ENCODE peak calls at places on chromosomes 6 and 20, in eight cellular contexts. X is body of pancreas; Q is neuronal stem cell; Z is right atrium auricular region; C is CD4-positive, alpha-beta memory T cell; B is HCT116; O is lower lobe of right lung; K is MM.1S. S is an unnamed sample.

GRCh38 chr6:24882295-24882694 is 53.5 kb downstream of the RIPOR2 start:
- DNase-seq in X (no peak), Q (no peak), Z (no peak), C (no peak), B (no peak), O (no peak), K (no peak), S (no peak)

GRCh38 chr20:41694796-41695195 is 76.6 kb upstream of the CHD6 start:
- DNase-seq in X (no peak), Q (no peak), Z (no peak), C (no peak), B (no peak), O (no peak), K (no peak), S (no peak)

GRCh38 chr20:53827996-53828672 is 234.5 kb upstream of the ZNF217 start:
- DNase-seq in X (peak; percentile 70), Q (no peak), Z (no peak), C (no peak), B (peak; percentile 12), O (no peak), K (no peak), S (no peak)

GRCh38 chr6:75850026-75850385 is 101.0 kb downstream of the MYO6 start:
- DNase-seq in X (no peak), Q (no peak), Z (no peak), C (no peak), B (no peak), O (no peak), K (no peak), S (no peak)

GRCh38 chr6:107386340-107386739 is 73.0 kb downstream of the PDSS2 start:
- DNase-seq in X (no peak), Q (no peak), Z (no peak), C (no peak), B (no peak), O (no peak), K (no peak), S (peak; percentile 42)

GRCh38 chr6:82408952-82409421 is 45.4 kb downstream of the TPBG start:
- DNase-seq in X (no peak), Q (no peak), Z (no peak), C (no peak), B (no peak), O (no peak), K (no peak), S (peak; percentile 57)

GRCh38 chr20:51554538-51555165 is 12.1 kb upstream of the NFATC2 start:
- DNase-seq in X (no peak), Q (no peak), Z (no peak), C (no peak), B (no peak), O (no peak), K (no peak), S (no peak)

GRCh38 chr6:130558131-130558530 is 192.3 kb downstream of the TMEM200A start:
- DNase-seq in X (no peak), Q (no peak), Z (no peak), C (no peak), B (no peak), O (no peak), K (no peak), S (no peak)

GRCh38 chr6:68468244-68468884 is 166.7 kb upstream of the ADGRB3 start:
- DNase-seq in X (no peak), Q (no peak), Z (no peak), C (no peak), B (no peak), O (no peak), K (no peak), S (no peak)

GRCh38 chr20:13212750-13213149 is 8.3 kb upstream of the ISM1 start:
- DNase-seq in X (no peak), Q (no peak), Z (no peak), C (no peak), B (no peak), O (no peak), K (no peak), S (no peak)

GRCh38 chr6:14453712-14454466 is 336.3 kb downstream of the CD83 start:
- DNase-seq in X (no peak), Q (no peak), Z (no peak), C (no peak), B (no peak), O (no peak), K (no peak), S (no peak)

GRCh38 chr20:62835931-62836861 is 19.3 kb downstream of the COL9A3 start:
- DNase-seq in X (no peak), Q (no peak), Z (no peak), C (no peak), B (no peak), O (no peak), K (no peak), S (no peak)

GRCh38 chr6:119683022-119683421 is 333.5 kb upstream of the MAN1A1 start:
- DNase-seq in X (no peak), Q (no peak), Z (no peak), C (no peak), B (no peak), O (no peak), K (no peak), S (no peak)

GRCh38 chr20:59455392-59456341 is 148.7 kb upstream of the PHACTR3 start:
- DNase-seq in X (peak; percentile 54), Q (peak; percentile 52), Z (no peak), C (peak; percentile 0), B (peak; percentile 3), O (no peak), K (no peak), S (peak; percentile 21)

GRCh38 chr6:112806163-112806900 is 459.2 kb downstream of the RFPL4B start:
- DNase-seq in X (no peak), Q (no peak), Z (no peak), C (no peak), B (no peak), O (no peak), K (no peak), S (no peak)

GRCh38 chr6:119957195-119957594 is 607.6 kb upstream of the MAN1A1 start:
- DNase-seq in X (no peak), Q (peak; percentile 23), Z (no peak), C (no peak), B (no peak), O (no peak), K (no peak), S (no peak)

GRCh38 chr20:34997774-34998173 is 42.1 kb downstream of the MYH7B start:
- DNase-seq in X (no peak), Q (no peak), Z (no peak), C (no peak), B (no peak), O (no peak), K (no peak), S (no peak)
- H3K27ac ChIP-seq in X (no peak overlapping the region), Q (no peak overlapping the region), Z (no peak overlapping the region), C (no peak overlapping the region), B (no peak overlapping the region), O (no peak overlapping the region), K (no peak overlapping the region), S (peak overlapping the region; percentile 38)

DNA sequence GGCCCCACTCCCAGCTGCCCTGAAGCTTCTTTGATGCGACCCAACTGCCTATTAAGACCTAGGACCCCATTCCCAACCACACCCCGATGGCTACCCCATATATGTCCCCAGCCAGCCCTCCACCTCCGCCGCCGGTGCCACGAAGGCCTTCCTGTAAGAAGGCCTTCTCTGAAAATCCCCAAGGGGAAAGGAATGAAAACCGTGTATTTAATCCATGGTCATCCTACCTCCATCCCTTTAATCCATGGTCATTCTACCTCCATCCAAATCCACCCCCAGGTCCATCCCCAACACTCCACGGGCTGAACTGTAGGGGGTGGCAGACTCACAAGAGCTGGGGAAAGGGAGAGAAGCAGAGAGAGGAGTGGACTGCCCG is 545 bp upstream of the VSX1 start:
- DNase-seq in X (no peak), Q (no peak), Z (peak; percentile 34), C (no peak), B (no peak), O (no peak), K (no peak), S (no peak)
- H3K9me3 ChIP-seq in X (no peaks in the 10 kb centered on the region), Q (peaks cover 5% of the 10 kb centered on the region), Z (no peaks in the 10 kb centered on the region), C (no peaks in the 10 kb centered on the region), B (no peaks in the 10 kb centered on the region), O (no peaks in the 10 kb centered on the region), K (no peaks in the 10 kb centered on the region), S (no peaks in the 10 kb centered on the region)

GRCh38 chr20:38170219-38170902 is 5.3 kb upstream of the TGM2 start:
- DNase-seq in X (no peak), Q (no peak), Z (no peak), C (no peak), B (no peak), O (no peak), K (no peak), S (no peak)

GRCh38 chr20:38168791-38169589 is 3.9 kb upstream of the TGM2 start:
- DNase-seq in X (peak; percentile 45), Q (no peak), Z (no peak), C (no peak), B (no peak), O (peak; percentile 78), K (no peak), S (no peak)

GRCh38 chr20:38167851-38168760 is 3.0 kb upstream of the TGM2 start:
- DNase-seq in X (peak; percentile 64), Q (no peak), Z (peak; percentile 96), C (no peak), B (no peak), O (peak; percentile 82), K (no peak), S (peak; percentile 97)

GRCh38 chr20:38170914-38171300 is 5.8 kb upstream of the TGM2 start:
- DNase-seq in X (no peak), Q (no peak), Z (peak; percentile 85), C (no peak), B (no peak), O (no peak), K (no peak), S (no peak)

GRCh38 chr20:38169636-38170035 is 4.6 kb upstream of the TGM2 start:
- DNase-seq in X (no peak), Q (no peak), Z (no peak), C (no peak), B (no peak), O (no peak), K (peak; percentile 40), S (no peak)
- H3K27ac ChIP-seq in X (no peak overlapping the region), Q (no peak overlapping the region), Z (peak overlapping the region; percentile 68), C (no peak overlapping the region), B (no peak overlapping the region), O (peak overlapping the region; percentile 79), K (no peak overlapping the region), S (no peak overlapping the region)

GRCh38 chr6:9848094-9848493 is 566.8 kb downstream of the TFAP2A start:
- DNase-seq in X (no peak), Q (no peak), Z (no peak), C (no peak), B (no peak), O (no peak), K (no peak), S (no peak)
- H3K9me3 ChIP-seq in X (no peaks in the 10 kb centered on the region), Q (peaks cover 2% of the 10 kb centered on the region), Z (peaks cover 53% of the 10 kb centered on the region), C (no peaks in the 10 kb centered on the region), B (peaks cover 4% of the 10 kb centered on the region), O (peaks cover 31% of the 10 kb centered on the region), K (no peaks in the 10 kb centered on the region), S (no peaks in the 10 kb centered on the region)

GRCh38 chr6:7197752-7198151 is 90.0 kb downstream of the RREB1 start:
- DNase-seq in X (no peak), Q (no peak), Z (no peak), C (no peak), B (no peak), O (no peak), K (no peak), S (no peak)
- H3K27ac ChIP-seq in X (no peak overlapping the region), Q (no peak overlapping the region), Z (no peak overlapping the region), C (no peak overlapping the region), B (no peak overlapping the region), O (no peak overlapping the region), K (no peak overlapping the region), S (no peak overlapping the region)

GRCh38 chr6:155611742-155612141 is 156.1 kb upstream of the NOX3 start:
- DNase-seq in X (no peak), Q (no peak), Z (no peak), C (no peak), B (no peak), O (no peak), K (no peak), S (no peak)
- H3K9me3 ChIP-seq in X (no peaks in the 10 kb centered on the region), Q (peaks cover 8% of the 10 kb centered on the region), Z (peaks cover 45% of the 10 kb centered on the region), C (no peaks in the 10 kb centered on the region), B (peaks cover 5% of the 10 kb centered on the region), O (peaks cover 42% of the 10 kb centered on the region), K (no peaks in the 10 kb centered on the region), S (no peaks in the 10 kb centered on the region)

S was measured in cardiac muscle cell.